ENCODE peak calls at places on chromosomes 3 and 15, in eight cellular contexts. K is ureter, P is ACHN, A is EL, I is anterior cingulate cortex, O is NCI-H1092, M is GM12891, N is progenitor cell of endocrine pancreas. F is an unnamed sample.

GRCh38 chr15:82870727-82871576 is 61.5 kb downstream of the WHAMM start:
- DNase-seq in K (no peak), P (no peak), A (no peak), I (no peak), O (no peak), M (no peak), N (no peak), F (no peak)

GRCh38 chr3:167304077-167304476 is 76.0 kb downstream of the ZBBX start:
- DNase-seq in K (no peak), P (no peak), A (no peak), I (no peak), O (no peak), M (no peak), N (no peak), F (peak)

GRCh38 chr3:197328198-197328597 is 29.8 kb upstream of the DLG1 start:
- DNase-seq in K (no peak), P (no peak), A (no peak), I (no peak), O (no peak), M (no peak), N (no peak), F (no peak)

GRCh38 chr3:32919920-32920319 is 31.5 kb upstream of the CCR4 start:
- DNase-seq in K (no peak), P (no peak), A (no peak), I (no peak), O (no peak), M (no peak), N (no peak), F (no peak)

GRCh38 chr3:196726788-196727675 is 12.6 kb upstream of the PAK2 start:
- DNase-seq in K (no peak), P (peak), A (peak), I (no peak), O (no peak), M (no peak), N (no peak), F (no peak)

GRCh38 chr3:4834403-4834866 is 144.8 kb upstream of the BHLHE40 start:
- DNase-seq in K (no peak), P (no peak), A (no peak), I (no peak), O (no peak), M (no peak), N (no peak), F (no peak)

GRCh38 chr3:177977381-177978158 is 558.7 kb upstream of the KCNMB2 start:
- DNase-seq in K (no peak), P (peak), A (peak), I (no peak), O (no peak), M (no peak), N (no peak), F (no peak)

GRCh38 chr3:142603340-142603730 is 7.1 kb downstream of the PLS1 start:
- DNase-seq in K (no peak), P (no peak), A (no peak), I (no peak), O (no peak), M (no peak), N (no peak), F (no peak)

GRCh38 chr3:54932606-54933005 is 4.7 kb upstream of the LRTM1 start:
- DNase-seq in K (no peak), P (no peak), A (no peak), I (peak), O (no peak), M (no peak), N (no peak), F (no peak)

GRCh38 chr15:40957581-40958051 is 4.3 kb downstream of the CHAC1 start:
- DNase-seq in K (peak), P (no peak), A (peak), I (no peak), O (peak), M (no peak), N (no peak), F (no peak)

GRCh38 chr3:175885196-175885766 is 1026.1 kb downstream of the NAALADL2 start:
- DNase-seq in K (no peak), P (no peak), A (no peak), I (no peak), O (no peak), M (no peak), N (no peak), F (no peak)

GRCh38 chr3:48614044-48614443 is 4.6 kb upstream of the UQCRC1 start:
- DNase-seq in K (no peak), P (no peak), A (peak), I (no peak), O (no peak), M (no peak), N (no peak), F (no peak)

GRCh38 chr15:31328425-31328998 is 1.9 kb downstream of the KLF13 start:
- DNase-seq in K (no peak), P (peak), A (peak), I (no peak), O (no peak), M (no peak), N (no peak), F (peak)

GRCh38 chr3:197350446-197350845 is 52.0 kb upstream of the DLG1 start:
- DNase-seq in K (no peak), P (no peak), A (no peak), I (no peak), O (no peak), M (no peak), N (no peak), F (no peak)

GRCh38 chr3:51678685-51679084 is 7.6 kb downstream of the TEX264 start:
- DNase-seq in K (no peak), P (no peak), A (no peak), I (no peak), O (no peak), M (no peak), N (no peak), F (no peak)

GRCh38 chr3:32814371-32814770 is 3.4 kb upstream of the TRIM71 start:
- DNase-seq in K (no peak), P (no peak), A (no peak), I (no peak), O (no peak), M (no peak), N (no peak), F (no peak)

F was measured in HuH-7.5.